ENCODE peak calls at places on chromosomes 2 and 18, in ten cellular contexts. X is fibroblast of the conjunctiva; S is stimulated activated CD4-positive, alpha-beta T cell treated with anti-CD3 and anti-CD28 coated beads, Interleukin-2, amount 100 ng/mL, for 48 hours; Z is activated CD8-positive, alpha-beta memory T cell treated with anti-CD3 and anti-CD28 coated beads, Interleukin-2, amount 50 U/mL, for 48 hours; F is COR-L47; Y is CD14-positive monocyte; R is AG08396; T is NAMALWA; N is ureter; H is NCI-H2171. J is an unnamed sample.

GRCh38 chr18:79756143-79756500 is 41.6 kb upstream of the KCNG2 start:
- DNase-seq in X (no peak), S (no peak), Z (no peak), F (no peak), Y (peak; percentile 16), R (no peak), T (no peak), N (no peak), H (no peak), J (no peak)

GRCh38 chr2:39128919-39129391 is 8.1 kb upstream of the SOS1 start:
- DNase-seq in X (no peak), S (peak; percentile 34), Z (no peak), F (no peak), Y (peak; percentile 63), R (no peak), T (peak; percentile 85), N (no peak), H (no peak), J (no peak)

GRCh38 chr2:138787053-138787666 is 7.0 kb upstream of the NXPH2 start:
- DNase-seq in X (peak; percentile 18), S (no peak), Z (no peak), F (peak; percentile 31), Y (no peak), R (peak; percentile 43), T (peak; percentile 55), N (no peak), H (peak; percentile 42), J (peak; percentile 44)

GRCh38 chr2:190978389-190979053 is 35.5 kb downstream of the STAT1 start:
- DNase-seq in X (no peak), S (no peak), Z (no peak), F (no peak), Y (no peak), R (no peak), T (no peak), N (no peak), H (no peak), J (no peak)

GRCh38 chr2:241003369-241003768 is 5.0 kb downstream of the SNED1 start:
- DNase-seq in X (no peak), S (no peak), Z (peak; percentile 44), F (no peak), Y (no peak), R (no peak), T (no peak), N (peak; percentile 29), H (no peak), J (no peak)

GRCh38 chr2:191866675-191867506 is 20.0 kb upstream of the CAVIN2 start:
- DNase-seq in X (peak; percentile 90), S (no peak), Z (no peak), F (no peak), Y (no peak), R (peak; percentile 68), T (no peak), N (peak; percentile 54), H (no peak), J (no peak)

GRCh38 chr18:394997-395383 is 105.5 kb downstream of the COLEC12 start:
- DNase-seq in X (peak; percentile 94), S (no peak), Z (no peak), F (peak; percentile 79), Y (no peak), R (peak; percentile 74), T (no peak), N (no peak), H (no peak), J (peak; percentile 54)

GRCh38 chr2:28615691-28616090 is 119.8 kb downstream of the PLB1 start:
- DNase-seq in X (no peak), S (no peak), Z (no peak), F (no peak), Y (no peak), R (no peak), T (no peak), N (no peak), H (no peak), J (no peak)

GRCh38 chr2:179454443-179455218 is 190.0 kb upstream of the SESTD1 start:
- DNase-seq in X (peak; percentile 67), S (no peak), Z (no peak), F (no peak), Y (no peak), R (peak; percentile 36), T (no peak), N (no peak), H (no peak), J (no peak)

GRCh38 chr18:48921305-48922202 is 29.2 kb downstream of the SMAD7 start:
- DNase-seq in X (no peak), S (no peak), Z (no peak), F (no peak), Y (peak; percentile 27), R (no peak), T (no peak), N (no peak), H (no peak), J (no peak)

J was measured in NCI-H510A treated with DMSO at 0.1 percent for 48 hours.